ENCODE peak calls at places on chromosomes 12 and 14, in eight cellular contexts. One of them, this sample, is unnamed.

GRCh38 chr12:77924703-77925102 is 94.0 kb downstream of the NAV3 start:
- DNase-seq in left ventricle myocardium inferior: no peak
- DNase-seq in GM23338: no peak
- DNase-seq in psoas muscle: no peak
- DNase-seq in HL-60: no peak
- DNase-seq in H1: no peak
- DNase-seq in ovary: no peak
- DNase-seq in stomach: no peak
- DNase-seq in this sample: no peak

GRCh38 chr14:99881011-99881410 is 87.8 kb downstream of the EML1 start:
- DNase-seq in left ventricle myocardium inferior: no peak
- DNase-seq in GM23338: no peak
- DNase-seq in psoas muscle: no peak
- DNase-seq in HL-60: no peak
- DNase-seq in H1: no peak
- DNase-seq in ovary: no peak
- DNase-seq in stomach: no peak
- DNase-seq in this sample: no peak

GRCh38 chr14:38199768-38200167 is 7.9 kb upstream of the SSTR1 start:
- DNase-seq in left ventricle myocardium inferior: no peak
- DNase-seq in GM23338: no peak
- DNase-seq in psoas muscle: no peak
- DNase-seq in HL-60: no peak
- DNase-seq in H1: no peak
- DNase-seq in ovary: no peak
- DNase-seq in stomach: no peak
- DNase-seq in this sample: no peak

GRCh38 chr14:82431031-82431430 is 897.4 kb upstream of the SEL1L start:
- DNase-seq in left ventricle myocardium inferior: no peak
- DNase-seq in GM23338: no peak
- DNase-seq in psoas muscle: no peak
- DNase-seq in HL-60: no peak
- DNase-seq in H1: no peak
- DNase-seq in ovary: no peak
- DNase-seq in stomach: no peak
- DNase-seq in this sample: no peak

GRCh38 chr14:57060276-57060956 is 208.3 kb downstream of the EXOC5 start:
- DNase-seq in left ventricle myocardium inferior: no peak
- DNase-seq in GM23338: no peak
- DNase-seq in psoas muscle: no peak
- DNase-seq in HL-60: no peak
- DNase-seq in H1: no peak
- DNase-seq in ovary: no peak
- DNase-seq in stomach: no peak
- DNase-seq in this sample: no peak

GRCh38 chr12:105040476-105040875 is 43.8 kb downstream of the ALDH1L2 start:
- DNase-seq in left ventricle myocardium inferior: no peak
- DNase-seq in GM23338: no peak
- DNase-seq in psoas muscle: no peak
- DNase-seq in HL-60: no peak
- DNase-seq in H1: no peak
- DNase-seq in ovary: no peak
- DNase-seq in stomach: no peak
- DNase-seq in this sample: no peak

GRCh38 chr12:25692115-25693035 is 139.3 kb upstream of the LMNTD1 start:
- DNase-seq in left ventricle myocardium inferior: no peak
- DNase-seq in GM23338: peak; percentile 12
- DNase-seq in psoas muscle: no peak
- DNase-seq in HL-60: no peak
- DNase-seq in H1: no peak
- DNase-seq in ovary: no peak
- DNase-seq in stomach: no peak
- DNase-seq in this sample: no peak

GRCh38 chr12:46959484-46959883 is 119.9 kb upstream of the PCED1B start:
- DNase-seq in left ventricle myocardium inferior: no peak
- DNase-seq in GM23338: no peak
- DNase-seq in psoas muscle: no peak
- DNase-seq in HL-60: no peak
- DNase-seq in H1: no peak
- DNase-seq in ovary: no peak
- DNase-seq in stomach: no peak
- DNase-seq in this sample: peak; percentile 32

GRCh38 chr14:61934385-61934784 is 172.2 kb downstream of the SNAPC1 start:
- DNase-seq in left ventricle myocardium inferior: no peak
- DNase-seq in GM23338: no peak
- DNase-seq in psoas muscle: no peak
- DNase-seq in HL-60: no peak
- DNase-seq in H1: no peak
- DNase-seq in ovary: no peak
- DNase-seq in stomach: no peak
- DNase-seq in this sample: peak; percentile 84

GRCh38 chr12:19915392-19916192 is 452.7 kb upstream of the PDE3A start:
- DNase-seq in left ventricle myocardium inferior: no peak
- DNase-seq in GM23338: peak; percentile 68
- DNase-seq in psoas muscle: no peak
- DNase-seq in HL-60: no peak
- DNase-seq in H1: no peak
- DNase-seq in ovary: no peak
- DNase-seq in stomach: no peak
- DNase-seq in this sample: no peak

GRCh38 chr14:69982220-69982795 is 103.1 kb downstream of the SMOC1 start:
- DNase-seq in left ventricle myocardium inferior: no peak
- DNase-seq in GM23338: no peak
- DNase-seq in psoas muscle: peak; percentile 56
- DNase-seq in HL-60: no peak
- DNase-seq in H1: no peak
- DNase-seq in ovary: no peak
- DNase-seq in stomach: no peak
- DNase-seq in this sample: no peak

GRCh38 chr14:89621791-89622638 is 205.0 kb upstream of the FOXN3 start:
- DNase-seq in left ventricle myocardium inferior: no peak
- DNase-seq in GM23338: no peak
- DNase-seq in psoas muscle: no peak
- DNase-seq in HL-60: no peak
- DNase-seq in H1: no peak
- DNase-seq in ovary: no peak
- DNase-seq in stomach: no peak
- DNase-seq in this sample: no peak

GRCh38 chr12:4275869-4276253 is 2.3 kb downstream of the CCND2 start:
- DNase-seq in left ventricle myocardium inferior: no peak
- DNase-seq in GM23338: peak; percentile 36
- DNase-seq in psoas muscle: no peak
- DNase-seq in HL-60: no peak
- DNase-seq in H1: no peak
- DNase-seq in ovary: peak; percentile 48
- DNase-seq in stomach: no peak
- DNase-seq in this sample: no peak

GRCh38 chr12:6069452-6070093 is 54.9 kb downstream of the VWF start:
- DNase-seq in left ventricle myocardium inferior: no peak
- DNase-seq in GM23338: no peak
- DNase-seq in psoas muscle: no peak
- DNase-seq in HL-60: no peak
- DNase-seq in H1: no peak
- DNase-seq in ovary: no peak
- DNase-seq in stomach: no peak
- DNase-seq in this sample: peak; percentile 89

GRCh38 chr12:124947561-124948398 is 33.3 kb upstream of the UBC start:
- DNase-seq in left ventricle myocardium inferior: no peak
- DNase-seq in GM23338: no peak
- DNase-seq in psoas muscle: no peak
- DNase-seq in HL-60: no peak
- DNase-seq in H1: no peak
- DNase-seq in ovary: no peak
- DNase-seq in stomach: no peak
- DNase-seq in this sample: no peak

GRCh38 chr14:59301354-59301753 is 112.9 kb downstream of the DAAM1 start:
- DNase-seq in left ventricle myocardium inferior: no peak
- DNase-seq in GM23338: no peak
- DNase-seq in psoas muscle: no peak
- DNase-seq in HL-60: peak; percentile 86
- DNase-seq in H1: no peak
- DNase-seq in ovary: no peak
- DNase-seq in stomach: no peak
- DNase-seq in this sample: no peak

GRCh38 chr12:132393991-132394949 is 64.9 kb upstream of the GALNT9 start:
- DNase-seq in left ventricle myocardium inferior: no peak
- DNase-seq in GM23338: no peak
- DNase-seq in psoas muscle: peak; percentile 17
- DNase-seq in HL-60: no peak
- DNase-seq in H1: no peak
- DNase-seq in ovary: no peak
- DNase-seq in stomach: no peak
- DNase-seq in this sample: no peak

GRCh38 chr14:68397371-68397779 is 395.5 kb downstream of the ZFP36L1 start:
- DNase-seq in left ventricle myocardium inferior: peak; percentile 51
- DNase-seq in GM23338: no peak
- DNase-seq in psoas muscle: peak; percentile 74
- DNase-seq in HL-60: peak; percentile 84
- DNase-seq in H1: no peak
- DNase-seq in ovary: peak; percentile 54
- DNase-seq in stomach: no peak
- DNase-seq in this sample: no peak
- H3K27ac ChIP-seq in left ventricle myocardium inferior: peak overlapping the region; percentile 55
- H3K27ac ChIP-seq in GM23338: no peak overlapping the region
- H3K27ac ChIP-seq in psoas muscle: no peak overlapping the region
- H3K27ac ChIP-seq in HL-60: peak overlapping the region; percentile 76
- H3K27ac ChIP-seq in H1: no peak overlapping the region
- H3K27ac ChIP-seq in ovary: no peak overlapping the region
- H3K27ac ChIP-seq in stomach: peak overlapping the region; percentile 11
- H3K27ac ChIP-seq in this sample: peak overlapping the region; percentile 47

DNA sequence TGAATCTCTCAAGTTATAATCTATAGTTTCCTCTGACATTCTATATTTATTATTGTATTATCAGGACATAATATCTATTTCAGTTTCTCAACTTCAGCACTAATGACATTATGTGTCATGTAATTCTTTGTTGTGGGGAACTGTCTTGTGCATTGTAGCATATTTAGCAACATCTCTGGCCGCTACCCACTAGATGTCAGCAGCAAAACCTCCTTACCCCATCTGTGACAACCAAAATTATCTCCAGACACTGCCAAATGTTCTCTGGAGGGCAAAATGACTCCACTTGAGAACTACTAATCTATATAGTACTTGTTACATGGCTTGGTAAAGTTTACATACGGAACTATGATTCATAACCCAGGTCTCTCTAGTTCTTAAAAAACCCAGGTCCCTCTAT is 110.2 kb downstream of the RASSF9 start:
- DNase-seq in left ventricle myocardium inferior: no peak
- DNase-seq in GM23338: no peak
- DNase-seq in psoas muscle: no peak
- DNase-seq in HL-60: no peak
- DNase-seq in H1: no peak
- DNase-seq in ovary: no peak
- DNase-seq in stomach: no peak
- DNase-seq in this sample: no peak
- TF ChIP-seq CTCF in left ventricle myocardium inferior: peak; percentile 13
- TF ChIP-seq CTCF in GM23338: no peak
- TF ChIP-seq CTCF in psoas muscle: no peak
- TF ChIP-seq CTCF in HL-60: no peak
- TF ChIP-seq CTCF in H1: no peak
- TF ChIP-seq CTCF in ovary: no peak
- TF ChIP-seq CTCF in stomach: no peak
- TF ChIP-seq CTCF in this sample: no peak

GRCh38 chr12:119176267-119177055 is 2.3 kb upstream of the HSPB8 start:
- DNase-seq in left ventricle myocardium inferior: peak; percentile 90
- DNase-seq in GM23338: peak; percentile 45
- DNase-seq in psoas muscle: peak; percentile 98
- DNase-seq in HL-60: no peak
- DNase-seq in H1: no peak
- DNase-seq in ovary: peak; percentile 89
- DNase-seq in stomach: peak; percentile 78
- DNase-seq in this sample: peak; percentile 80
- H3K4me3 ChIP-seq in left ventricle myocardium inferior: peak overlapping the region; percentile 63
- H3K4me3 ChIP-seq in GM23338: no peak overlapping the region
- H3K4me3 ChIP-seq in psoas muscle: peak overlapping the region; percentile 58
- H3K4me3 ChIP-seq in HL-60: no peak overlapping the region
- H3K4me3 ChIP-seq in H1: no peak overlapping the region
- H3K4me3 ChIP-seq in ovary: peak overlapping the region; percentile 29
- H3K4me3 ChIP-seq in stomach: no peak overlapping the region
- H3K4me3 ChIP-seq in this sample: peak overlapping the region; percentile 48

DNA sequence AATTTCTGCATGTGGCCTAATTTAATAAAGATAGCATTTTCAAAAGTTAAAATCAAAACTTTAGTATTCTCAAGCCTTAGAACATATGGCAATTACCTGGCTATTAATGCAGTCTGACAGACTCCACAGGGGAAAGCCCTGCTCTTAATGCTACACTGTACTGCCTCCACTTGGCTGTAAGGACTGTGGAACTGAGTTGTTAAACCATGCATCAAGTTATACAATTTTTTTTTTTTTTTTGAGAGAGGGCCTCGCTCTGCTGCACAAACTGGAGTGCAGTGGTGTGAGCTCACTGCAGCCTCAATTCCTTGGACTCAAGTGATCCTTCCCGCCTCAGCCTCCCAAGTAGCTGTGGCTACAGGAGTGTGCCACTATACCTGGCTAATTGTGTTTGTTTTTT is 19.0 kb upstream of the NDUFA12 start:
- DNase-seq in left ventricle myocardium inferior: no peak
- DNase-seq in GM23338: no peak
- DNase-seq in psoas muscle: no peak
- DNase-seq in HL-60: no peak
- DNase-seq in H1: no peak
- DNase-seq in ovary: no peak
- DNase-seq in stomach: no peak
- DNase-seq in this sample: no peak
- H3K27ac ChIP-seq in left ventricle myocardium inferior: no peak overlapping the region
- H3K27ac ChIP-seq in GM23338: no peak overlapping the region
- H3K27ac ChIP-seq in psoas muscle: no peak overlapping the region
- H3K27ac ChIP-seq in HL-60: no peak overlapping the region
- H3K27ac ChIP-seq in H1: no peak overlapping the region
- H3K27ac ChIP-seq in ovary: no peak overlapping the region
- H3K27ac ChIP-seq in stomach: no peak overlapping the region
- H3K27ac ChIP-seq in this sample: no peak overlapping the region